ENCODE peak calls at places on chromosome 10, in six cellular contexts. M is AG10803, D is PC-9, U is cardiac muscle cell, N is fibroblast of pulmonary artery, E is foreskin fibroblast. I is an unnamed sample.

GRCh38 chr10:34743804-34744203 is 71.3 kb downstream of the PARD3 start:
- DNase-seq in U (no peak), E (peak), D (no peak), M (peak), N (no peak), I (no peak)

GRCh38 chr10:102408728-102409603 is 9.6 kb downstream of the PSD start:
- DNase-seq in M (no peak), E (peak), U (peak), N (peak), D (no peak), I (peak)

GRCh38 chr10:95273393-95274312 is 17.1 kb downstream of the PDLIM1 start:
- DNase-seq in E (peak), U (peak), D (peak), M (peak), N (peak), I (no peak)

GRCh38 chr10:101961591-101962498 is 94.1 kb downstream of the ARMH3 start:
- DNase-seq in N (peak), D (no peak), E (peak), M (peak), U (peak), I (no peak)

GRCh38 chr10:16566202-16566805 is 44.6 kb upstream of the C1QL3 start:
- DNase-seq in D (no peak), N (no peak), U (no peak), M (no peak), E (no peak), I (no peak)

GRCh38 chr10:71920540-71921318 is 43.5 kb upstream of the CHST3 start:
- DNase-seq in D (peak), N (peak), E (peak), M (no peak), U (peak), I (peak)

GRCh38 chr10:112959207-112959838 is 9.3 kb downstream of the TCF7L2 start:
- DNase-seq in N (peak), U (peak), D (no peak), M (peak), E (peak), I (no peak)

GRCh38 chr10:100825946-100826660 is 80.7 kb downstream of the PAX2 start:
- DNase-seq in U (no peak), M (no peak), E (no peak), D (no peak), N (no peak), I (no peak)

GRCh38 chr10:101693701-101694055 is 1.3 kb downstream of the FBXW4 start:
- DNase-seq in D (no peak), U (peak), N (peak), E (peak), M (peak), I (peak)

GRCh38 chr10:72375585-72375984 is 20.9 kb upstream of the DNAJB12 start:
- DNase-seq in D (no peak), U (peak), N (peak), M (no peak), E (peak), I (peak)

GRCh38 chr10:77889277-77889903 is 37.2 kb downstream of the DLG5 start:
- DNase-seq in D (peak), E (peak), N (no peak), U (no peak), M (no peak), I (peak)

GRCh38 chr10:42992156-42992956 is 84.5 kb upstream of the RET start:
- DNase-seq in M (no peak), E (no peak), N (no peak), D (no peak), U (no peak), I (no peak)

GRCh38 chr10:31929260-31929985 is 792 bp upstream of the ARHGAP12 start:
- DNase-seq in E (peak), N (peak), M (no peak), U (peak), D (peak), I (peak)

GRCh38 chr10:79260803-79261740 is 86.2 kb upstream of the PPIF start:
- DNase-seq in N (peak), E (peak), D (no peak), M (peak), U (peak), I (no peak)

GRCh38 chr10:83536426-83536825 is 602.9 kb upstream of the GHITM start:
- DNase-seq in M (peak), N (no peak), D (no peak), E (peak), U (no peak), I (no peak)

GRCh38 chr10:86867149-86867548 is 90.3 kb downstream of the MMRN2 start:
- DNase-seq in E (no peak), M (no peak), N (no peak), D (no peak), U (no peak), I (no peak)

GRCh38 chr10:124719213-124719851 is 24.8 kb downstream of the FAM53B start:
- DNase-seq in U (peak), D (peak), E (peak), N (peak), M (peak), I (peak)

GRCh38 chr10:124717358-124717757 is 26.8 kb downstream of the FAM53B start:
- DNase-seq in E (no peak), N (no peak), D (no peak), M (no peak), U (no peak), I (no peak)

GRCh38 chr10:124721295-124722052 is 22.7 kb downstream of the FAM53B start:
- DNase-seq in D (no peak), E (no peak), U (peak), N (no peak), M (no peak), I (no peak)

GRCh38 chr10:124715479-124715878 is 28.7 kb downstream of the FAM53B start:
- DNase-seq in M (no peak), E (no peak), U (no peak), N (no peak), D (no peak), I (no peak)

DNA sequence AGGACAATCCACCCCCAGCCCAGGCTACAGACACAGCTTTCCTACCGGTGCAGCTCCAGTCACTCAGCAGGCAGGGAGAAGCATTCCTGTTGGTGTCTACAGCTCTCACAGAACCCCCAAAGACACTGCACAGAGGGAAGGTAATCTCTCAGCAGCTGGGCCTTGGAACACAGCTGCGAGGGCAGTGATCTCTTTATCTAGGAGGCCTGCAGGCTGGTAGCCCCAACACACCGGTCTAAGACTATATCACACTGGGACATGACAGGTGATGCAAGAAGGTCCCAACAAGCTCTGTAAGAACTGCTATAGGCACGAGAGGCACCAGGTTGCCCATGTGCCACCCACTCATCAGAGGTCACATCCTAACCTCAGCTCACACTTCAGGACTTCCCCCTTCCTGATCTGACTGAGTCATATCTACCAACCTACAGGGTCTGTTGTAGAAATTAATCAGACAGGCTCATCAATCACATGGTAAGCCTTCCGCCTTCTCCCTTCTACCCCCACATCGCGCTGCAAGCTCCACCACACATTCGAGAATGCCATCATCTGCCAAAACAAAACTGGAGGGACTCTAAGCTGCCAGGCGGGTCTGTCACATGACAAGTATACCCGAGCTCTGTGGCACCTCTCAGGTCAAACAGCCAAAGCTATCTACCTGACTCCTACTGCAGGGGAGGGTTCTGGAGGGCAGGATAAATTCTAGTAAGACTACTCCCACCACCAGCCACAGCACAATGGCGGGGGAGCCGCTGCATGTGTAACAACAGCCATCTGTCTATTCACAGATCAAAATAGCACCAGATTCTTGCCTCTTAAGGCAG is 26.1 kb downstream of the FAM53B start:
- DNase-seq in N (no peak), U (no peak), E (no peak), M (no peak), D (peak), I (peak)
- H3K4me3 ChIP-seq in N (no peak), U (no peak), E (no peak), M (no peak), D (no peak), I (no peak)

DNA sequence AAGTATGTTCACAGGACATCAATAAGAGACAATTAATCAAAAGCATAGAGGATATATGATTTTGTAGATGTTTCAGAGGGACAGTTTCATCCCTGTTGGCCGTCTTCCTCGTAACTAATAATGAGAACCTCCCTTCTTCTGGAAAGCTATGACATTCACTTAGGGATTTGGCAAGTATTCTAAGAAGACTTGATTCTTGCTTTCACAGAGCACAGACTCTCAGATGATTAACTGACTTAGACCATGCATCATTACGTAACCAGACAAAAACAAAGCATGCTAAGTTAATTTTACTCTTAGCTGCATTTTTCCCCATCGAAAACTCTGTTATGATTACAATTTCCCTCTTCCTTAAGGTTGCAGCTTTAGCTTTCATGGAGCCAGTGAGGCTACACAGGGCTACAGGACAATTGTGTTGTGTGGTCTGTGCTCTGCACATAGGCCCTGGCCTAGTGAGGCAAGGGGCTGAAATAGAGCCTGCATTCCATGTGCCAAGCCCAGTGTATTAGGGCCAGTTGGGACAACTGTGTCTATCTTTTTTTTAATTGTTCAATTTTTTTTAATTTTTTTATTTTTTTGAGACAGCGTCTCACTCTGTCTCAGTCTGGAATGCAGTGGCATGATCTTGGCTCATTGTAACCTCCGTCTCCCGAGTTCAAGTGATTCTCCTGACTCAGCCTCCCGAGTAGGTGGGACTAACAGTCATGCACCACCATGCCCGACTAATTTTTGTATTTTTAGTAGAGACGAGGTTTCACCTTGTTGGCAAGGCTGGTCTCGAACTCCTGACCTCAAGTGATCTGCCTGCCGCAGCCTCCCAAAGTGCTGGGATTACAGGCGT is 105.3 kb downstream of the PLXDC2 start:
- DNase-seq in U (peak), M (peak), D (no peak), E (peak), N (peak), I (no peak)
- H3K4me3 ChIP-seq in U (no peak), M (no peak), D (no peak), E (no peak), N (no peak), I (no peak)

GRCh38 chr10:99233680-99234018 is 2.0 kb downstream of the HPSE2 start:
- DNase-seq in U (peak), E (no peak), M (no peak), N (no peak), D (no peak), I (no peak)
- H3K4me3 ChIP-seq in U (peak), E (peak), M (peak), N (peak), D (no peak), I (no peak)

GRCh38 chr10:8052344-8052969 is 2.0 kb upstream of the GATA3 start:
- DNase-seq in N (no peak), E (no peak), M (no peak), U (no peak), D (no peak), I (no peak)

GRCh38 chr10:8051851-8052257 is 2.6 kb upstream of the GATA3 start:
- DNase-seq in N (no peak), M (no peak), D (no peak), U (no peak), E (no peak), I (no peak)

GRCh38 chr10:8050561-8051108 is 3.9 kb upstream of the GATA3 start:
- DNase-seq in U (peak), N (peak), E (peak), D (peak), M (no peak), I (no peak)

GRCh38 chr10:8049874-8050560 is 4.5 kb upstream of the GATA3 start:
- DNase-seq in D (no peak), M (no peak), E (no peak), U (no peak), N (no peak), I (no peak)

GRCh38 chr10:8051109-8051781 is 3.2 kb upstream of the GATA3 start:
- DNase-seq in M (no peak), N (no peak), E (no peak), U (no peak), D (no peak), I (no peak)
- H3K4me3 ChIP-seq in M (no peak), N (no peak), E (no peak), U (peak), D (peak), I (no peak)

DNA sequence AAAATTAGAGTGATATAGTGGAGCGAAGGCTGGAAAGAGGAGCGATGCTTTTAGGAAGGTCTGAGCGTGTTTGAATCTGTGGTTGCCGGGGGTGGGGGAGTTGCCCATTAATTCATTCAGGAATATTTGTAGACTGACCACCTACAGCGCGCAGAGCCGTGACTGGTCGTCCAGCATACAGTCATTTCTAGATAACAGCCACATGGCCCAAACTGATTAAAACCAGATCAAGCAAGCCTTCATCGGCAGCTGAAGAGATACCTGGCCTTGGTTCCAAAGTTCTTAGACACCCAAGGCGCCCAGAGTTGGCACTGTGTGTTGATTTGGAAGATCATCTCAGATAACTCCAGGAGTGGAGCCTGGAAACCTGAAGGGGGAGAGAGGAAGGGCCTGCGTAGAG is 1.7 kb downstream of the PROSER2 start:
- DNase-seq in M (no peak), N (peak), E (no peak), U (peak), D (peak), I (peak)
- H3K4me3 ChIP-seq in M (no peak), N (peak), E (no peak), U (no peak), D (peak), I (peak)

I was measured in K562.